ENCODE peak calls at places on chromosomes 11 and 22, in nine cellular contexts. One of them, this sample, is unnamed. For H3K4me1, the result is how much of the 10 kb centered on the place peaks cover.

GRCh38 chr11:26193714-26194373 is 138.1 kb upstream of the ANO3 start:
- DNase-seq in CD4-positive, alpha-beta memory T cell: no peak
- DNase-seq in CD4-positive, CD25-positive, alpha-beta regulatory T cell: no peak
- DNase-seq in esophagus muscularis mucosa: no peak
- DNase-seq in A549: no peak
- DNase-seq in right cardiac atrium: no peak
- DNase-seq in MM.1S: no peak
- DNase-seq in left ventricle myocardium inferior: no peak
- DNase-seq in ovary: no peak
- DNase-seq in this sample: no peak

GRCh38 chr11:4071828-4072421 is 22.7 kb upstream of the RRM1 start:
- DNase-seq in CD4-positive, alpha-beta memory T cell: no peak
- DNase-seq in CD4-positive, CD25-positive, alpha-beta regulatory T cell: no peak
- DNase-seq in esophagus muscularis mucosa: no peak
- DNase-seq in A549: no peak
- DNase-seq in right cardiac atrium: no peak
- DNase-seq in MM.1S: no peak
- DNase-seq in left ventricle myocardium inferior: no peak
- DNase-seq in ovary: no peak
- DNase-seq in this sample: peak

GRCh38 chr22:49238181-49239141 is 589.2 kb downstream of the BRD1 start:
- DNase-seq in CD4-positive, alpha-beta memory T cell: no peak
- DNase-seq in CD4-positive, CD25-positive, alpha-beta regulatory T cell: no peak
- DNase-seq in esophagus muscularis mucosa: peak
- DNase-seq in A549: no peak
- DNase-seq in right cardiac atrium: no peak
- DNase-seq in MM.1S: no peak
- DNase-seq in left ventricle myocardium inferior: no peak
- DNase-seq in ovary: no peak
- DNase-seq in this sample: no peak

GRCh38 chr22:46579751-46580449 is 40.3 kb upstream of the GRAMD4 start:
- DNase-seq in CD4-positive, alpha-beta memory T cell: no peak
- DNase-seq in CD4-positive, CD25-positive, alpha-beta regulatory T cell: no peak
- DNase-seq in esophagus muscularis mucosa: no peak
- DNase-seq in A549: no peak
- DNase-seq in right cardiac atrium: no peak
- DNase-seq in MM.1S: no peak
- DNase-seq in left ventricle myocardium inferior: peak
- DNase-seq in ovary: peak
- DNase-seq in this sample: no peak

GRCh38 chr11:75133976-75134375 is 16.9 kb upstream of the SLCO2B1 start:
- DNase-seq in CD4-positive, alpha-beta memory T cell: no peak
- DNase-seq in CD4-positive, CD25-positive, alpha-beta regulatory T cell: no peak
- DNase-seq in esophagus muscularis mucosa: peak
- DNase-seq in A549: no peak
- DNase-seq in right cardiac atrium: no peak
- DNase-seq in MM.1S: no peak
- DNase-seq in left ventricle myocardium inferior: no peak
- DNase-seq in ovary: no peak
- DNase-seq in this sample: no peak

GRCh38 chr11:106121570-106122320 is 44.3 kb downstream of the AASDHPPT start:
- DNase-seq in CD4-positive, alpha-beta memory T cell: no peak
- DNase-seq in CD4-positive, CD25-positive, alpha-beta regulatory T cell: no peak
- DNase-seq in esophagus muscularis mucosa: no peak
- DNase-seq in A549: peak
- DNase-seq in right cardiac atrium: no peak
- DNase-seq in MM.1S: no peak
- DNase-seq in left ventricle myocardium inferior: no peak
- DNase-seq in ovary: no peak
- DNase-seq in this sample: no peak

GRCh38 chr11:1946812-1947480 is at the start of gene MRPL23:
- DNase-seq in CD4-positive, alpha-beta memory T cell: no peak
- DNase-seq in CD4-positive, CD25-positive, alpha-beta regulatory T cell: no peak
- DNase-seq in esophagus muscularis mucosa: no peak
- DNase-seq in A549: no peak
- DNase-seq in right cardiac atrium: no peak
- DNase-seq in MM.1S: no peak
- DNase-seq in left ventricle myocardium inferior: peak
- DNase-seq in ovary: no peak
- DNase-seq in this sample: no peak

GRCh38 chr11:127000291-127000968 is at the start of gene KIRREL3:
- DNase-seq in CD4-positive, alpha-beta memory T cell: no peak
- DNase-seq in CD4-positive, CD25-positive, alpha-beta regulatory T cell: no peak
- DNase-seq in esophagus muscularis mucosa: no peak
- DNase-seq in A549: peak
- DNase-seq in right cardiac atrium: peak
- DNase-seq in MM.1S: no peak
- DNase-seq in left ventricle myocardium inferior: no peak
- DNase-seq in ovary: no peak
- DNase-seq in this sample: peak

GRCh38 chr22:23119492-23120414 is 22.0 kb downstream of the RSPH14 start:
- DNase-seq in CD4-positive, alpha-beta memory T cell: peak
- DNase-seq in CD4-positive, CD25-positive, alpha-beta regulatory T cell: peak
- DNase-seq in esophagus muscularis mucosa: no peak
- DNase-seq in A549: no peak
- DNase-seq in right cardiac atrium: peak
- DNase-seq in MM.1S: no peak
- DNase-seq in left ventricle myocardium inferior: no peak
- DNase-seq in ovary: no peak
- DNase-seq in this sample: no peak

GRCh38 chr22:30610299-30610698 is 3.3 kb downstream of the TCN2 start:
- DNase-seq in CD4-positive, alpha-beta memory T cell: no peak
- DNase-seq in CD4-positive, CD25-positive, alpha-beta regulatory T cell: no peak
- DNase-seq in esophagus muscularis mucosa: no peak
- DNase-seq in A549: no peak
- DNase-seq in right cardiac atrium: peak
- DNase-seq in MM.1S: no peak
- DNase-seq in left ventricle myocardium inferior: no peak
- DNase-seq in ovary: no peak
- DNase-seq in this sample: no peak

DNA sequence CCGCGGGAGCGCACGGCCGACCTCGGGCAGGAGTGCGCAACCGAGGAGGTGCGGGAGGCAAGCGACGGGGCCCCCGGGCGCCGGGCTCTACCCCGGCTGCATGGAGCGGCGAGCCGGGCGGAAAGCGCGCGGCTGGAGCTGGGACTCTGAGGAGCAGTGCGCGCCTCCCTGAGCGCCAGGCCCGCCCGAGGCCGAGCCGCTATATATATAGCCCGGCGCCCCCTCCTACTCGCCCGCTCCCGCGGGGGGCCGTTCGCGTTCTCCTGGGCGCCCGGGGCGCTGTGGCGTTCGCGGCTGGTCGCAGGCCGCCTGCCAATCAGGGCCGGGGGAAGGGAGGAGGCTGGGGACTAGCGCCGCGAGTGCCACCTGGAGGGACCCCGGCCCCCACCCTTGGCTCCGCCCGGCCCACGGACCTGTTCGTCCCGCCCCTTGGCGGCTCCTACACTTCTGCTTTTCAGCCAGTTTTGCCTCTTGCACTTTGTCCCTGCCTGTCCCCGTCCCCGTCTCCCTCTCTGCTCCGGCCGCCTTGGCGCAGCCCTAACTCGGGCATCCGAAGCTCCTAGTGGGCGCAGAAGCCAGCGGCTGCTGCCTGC is at the start of gene FGF4:
- DNase-seq in CD4-positive, alpha-beta memory T cell: no peak
- DNase-seq in CD4-positive, CD25-positive, alpha-beta regulatory T cell: no peak
- DNase-seq in esophagus muscularis mucosa: no peak
- DNase-seq in A549: no peak
- DNase-seq in right cardiac atrium: no peak
- DNase-seq in MM.1S: no peak
- DNase-seq in left ventricle myocardium inferior: no peak
- DNase-seq in ovary: no peak
- DNase-seq in this sample: peak
- H3K4me3 ChIP-seq in CD4-positive, alpha-beta memory T cell: no peak
- H3K4me3 ChIP-seq in CD4-positive, CD25-positive, alpha-beta regulatory T cell: no peak
- H3K4me3 ChIP-seq in esophagus muscularis mucosa: no peak
- H3K4me3 ChIP-seq in A549: peak
- H3K4me3 ChIP-seq in right cardiac atrium: no peak
- H3K4me3 ChIP-seq in MM.1S: no peak
- H3K4me3 ChIP-seq in left ventricle myocardium inferior: no peak
- H3K4me3 ChIP-seq in ovary: no peak
- H3K4me3 ChIP-seq in this sample: peak

GRCh38 chr11:45930031-45930794 is 7.8 kb downstream of the LARGE2 start:
- DNase-seq in CD4-positive, alpha-beta memory T cell: peak
- DNase-seq in CD4-positive, CD25-positive, alpha-beta regulatory T cell: peak
- DNase-seq in esophagus muscularis mucosa: peak
- DNase-seq in A549: no peak
- DNase-seq in right cardiac atrium: no peak
- DNase-seq in MM.1S: peak
- DNase-seq in left ventricle myocardium inferior: peak
- DNase-seq in ovary: peak
- DNase-seq in this sample: no peak

GRCh38 chr11:45929486-45930030 is 7.1 kb downstream of the LARGE2 start:
- DNase-seq in CD4-positive, alpha-beta memory T cell: no peak
- DNase-seq in CD4-positive, CD25-positive, alpha-beta regulatory T cell: no peak
- DNase-seq in esophagus muscularis mucosa: no peak
- DNase-seq in A549: no peak
- DNase-seq in right cardiac atrium: no peak
- DNase-seq in MM.1S: no peak
- DNase-seq in left ventricle myocardium inferior: no peak
- DNase-seq in ovary: peak
- DNase-seq in this sample: no peak

GRCh38 chr11:45927332-45927683 is 4.9 kb downstream of the LARGE2 start:
- DNase-seq in CD4-positive, alpha-beta memory T cell: no peak
- DNase-seq in CD4-positive, CD25-positive, alpha-beta regulatory T cell: no peak
- DNase-seq in esophagus muscularis mucosa: no peak
- DNase-seq in A549: no peak
- DNase-seq in right cardiac atrium: no peak
- DNase-seq in MM.1S: no peak
- DNase-seq in left ventricle myocardium inferior: peak
- DNase-seq in ovary: peak
- DNase-seq in this sample: no peak

GRCh38 chr11:45927684-45928413 is 5.4 kb downstream of the LARGE2 start:
- DNase-seq in CD4-positive, alpha-beta memory T cell: no peak
- DNase-seq in CD4-positive, CD25-positive, alpha-beta regulatory T cell: no peak
- DNase-seq in esophagus muscularis mucosa: no peak
- DNase-seq in A549: no peak
- DNase-seq in right cardiac atrium: no peak
- DNase-seq in MM.1S: no peak
- DNase-seq in left ventricle myocardium inferior: peak
- DNase-seq in ovary: peak
- DNase-seq in this sample: no peak

GRCh38 chr11:45928535-45929215 is 6.2 kb downstream of the LARGE2 start:
- DNase-seq in CD4-positive, alpha-beta memory T cell: no peak
- DNase-seq in CD4-positive, CD25-positive, alpha-beta regulatory T cell: no peak
- DNase-seq in esophagus muscularis mucosa: no peak
- DNase-seq in A549: no peak
- DNase-seq in right cardiac atrium: no peak
- DNase-seq in MM.1S: no peak
- DNase-seq in left ventricle myocardium inferior: peak
- DNase-seq in ovary: peak
- DNase-seq in this sample: no peak
- H3K4me1 ChIP-seq in CD4-positive, alpha-beta memory T cell: under half
- H3K4me1 ChIP-seq in CD4-positive, CD25-positive, alpha-beta regulatory T cell: under half
- H3K4me1 ChIP-seq in esophagus muscularis mucosa: under half
- H3K4me1 ChIP-seq in A549: under half
- H3K4me1 ChIP-seq in right cardiac atrium: under half
- H3K4me1 ChIP-seq in MM.1S: under half
- H3K4me1 ChIP-seq in left ventricle myocardium inferior: under half
- H3K4me1 ChIP-seq in ovary: under half
- H3K4me1 ChIP-seq in this sample: under half

DNA sequence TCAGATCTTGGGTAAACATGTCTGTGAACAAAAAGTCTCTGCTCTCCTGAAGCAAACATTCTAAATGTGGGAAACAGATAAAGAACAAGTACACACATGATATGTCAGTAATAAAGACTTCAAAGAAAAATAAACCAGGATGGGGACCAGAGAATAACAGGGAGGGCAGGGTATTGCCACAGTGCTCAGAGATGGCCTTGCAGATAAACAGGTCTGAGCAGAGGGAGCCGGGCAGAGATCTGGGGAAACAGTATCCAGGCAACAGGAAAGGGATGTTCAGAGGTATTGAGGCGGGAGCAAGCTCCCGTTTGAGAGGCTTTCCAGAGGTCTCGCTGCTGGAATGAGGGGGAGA is 2.9 kb downstream of the CCDC86 start:
- DNase-seq in CD4-positive, alpha-beta memory T cell: no peak
- DNase-seq in CD4-positive, CD25-positive, alpha-beta regulatory T cell: no peak
- DNase-seq in esophagus muscularis mucosa: no peak
- DNase-seq in A549: no peak
- DNase-seq in right cardiac atrium: no peak
- DNase-seq in MM.1S: no peak
- DNase-seq in left ventricle myocardium inferior: no peak
- DNase-seq in ovary: no peak
- DNase-seq in this sample: no peak
- H3K4me3 ChIP-seq in CD4-positive, alpha-beta memory T cell: no peak
- H3K4me3 ChIP-seq in CD4-positive, CD25-positive, alpha-beta regulatory T cell: peak
- H3K4me3 ChIP-seq in esophagus muscularis mucosa: no peak
- H3K4me3 ChIP-seq in A549: no peak
- H3K4me3 ChIP-seq in right cardiac atrium: no peak
- H3K4me3 ChIP-seq in MM.1S: peak
- H3K4me3 ChIP-seq in left ventricle myocardium inferior: no peak
- H3K4me3 ChIP-seq in ovary: no peak
- H3K4me3 ChIP-seq in this sample: no peak

GRCh38 chr22:38352436-38352835 is 35.2 kb upstream of the CSNK1E start:
- DNase-seq in CD4-positive, alpha-beta memory T cell: no peak
- DNase-seq in CD4-positive, CD25-positive, alpha-beta regulatory T cell: no peak
- DNase-seq in esophagus muscularis mucosa: no peak
- DNase-seq in A549: no peak
- DNase-seq in right cardiac atrium: no peak
- DNase-seq in MM.1S: no peak
- DNase-seq in left ventricle myocardium inferior: no peak
- DNase-seq in ovary: no peak
- DNase-seq in this sample: no peak

GRCh38 chr22:38355275-38355674 is 38.0 kb upstream of the CSNK1E start:
- DNase-seq in CD4-positive, alpha-beta memory T cell: no peak
- DNase-seq in CD4-positive, CD25-positive, alpha-beta regulatory T cell: no peak
- DNase-seq in esophagus muscularis mucosa: peak
- DNase-seq in A549: no peak
- DNase-seq in right cardiac atrium: no peak
- DNase-seq in MM.1S: no peak
- DNase-seq in left ventricle myocardium inferior: no peak
- DNase-seq in ovary: no peak
- DNase-seq in this sample: no peak

GRCh38 chr22:38350444-38351359 is 33.5 kb upstream of the CSNK1E start:
- DNase-seq in CD4-positive, alpha-beta memory T cell: no peak
- DNase-seq in CD4-positive, CD25-positive, alpha-beta regulatory T cell: no peak
- DNase-seq in esophagus muscularis mucosa: peak
- DNase-seq in A549: no peak
- DNase-seq in right cardiac atrium: no peak
- DNase-seq in MM.1S: no peak
- DNase-seq in left ventricle myocardium inferior: no peak
- DNase-seq in ovary: no peak
- DNase-seq in this sample: no peak

GRCh38 chr22:38353701-38354100 is 36.5 kb upstream of the CSNK1E start:
- DNase-seq in CD4-positive, alpha-beta memory T cell: no peak
- DNase-seq in CD4-positive, CD25-positive, alpha-beta regulatory T cell: no peak
- DNase-seq in esophagus muscularis mucosa: peak
- DNase-seq in A549: no peak
- DNase-seq in right cardiac atrium: no peak
- DNase-seq in MM.1S: no peak
- DNase-seq in left ventricle myocardium inferior: no peak
- DNase-seq in ovary: no peak
- DNase-seq in this sample: no peak

DNA sequence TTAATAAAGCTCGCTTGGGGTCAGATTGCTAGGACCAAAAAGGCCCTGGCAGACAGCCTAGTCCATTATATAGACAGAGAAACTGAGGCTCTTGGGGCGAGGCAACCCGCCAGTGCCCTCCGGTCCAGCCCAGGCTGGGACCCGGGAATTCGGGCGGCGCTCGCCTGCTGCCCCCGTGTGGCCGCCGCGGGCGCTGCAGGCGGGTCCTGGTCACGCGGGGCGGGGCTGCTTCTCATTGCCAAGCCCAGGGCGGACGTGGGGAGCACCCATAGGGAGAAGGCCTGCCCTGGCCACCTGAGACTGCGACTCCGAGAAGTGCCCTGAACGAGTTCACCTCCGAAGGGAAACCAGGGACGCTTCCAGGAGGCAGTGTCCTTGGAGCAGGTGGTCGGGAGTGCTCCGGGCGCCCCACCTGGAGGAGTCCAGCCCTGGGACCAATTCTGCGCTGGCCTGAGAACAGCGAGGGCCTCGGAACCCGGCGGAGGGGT is 36.0 kb upstream of the CSNK1E start:
- DNase-seq in CD4-positive, alpha-beta memory T cell: peak
- DNase-seq in CD4-positive, CD25-positive, alpha-beta regulatory T cell: peak
- DNase-seq in esophagus muscularis mucosa: peak
- DNase-seq in A549: peak
- DNase-seq in right cardiac atrium: peak
- DNase-seq in MM.1S: peak
- DNase-seq in left ventricle myocardium inferior: peak
- DNase-seq in ovary: peak
- DNase-seq in this sample: peak
- H3K4me1 ChIP-seq in CD4-positive, alpha-beta memory T cell: under half
- H3K4me1 ChIP-seq in CD4-positive, CD25-positive, alpha-beta regulatory T cell: under half
- H3K4me1 ChIP-seq in esophagus muscularis mucosa: under half
- H3K4me1 ChIP-seq in A549: under half
- H3K4me1 ChIP-seq in right cardiac atrium: under half
- H3K4me1 ChIP-seq in MM.1S: under half
- H3K4me1 ChIP-seq in left ventricle myocardium inferior: under half
- H3K4me1 ChIP-seq in ovary: under half
- H3K4me1 ChIP-seq in this sample: under half

This sample was measured in cardiac muscle cell.